ENCODE peak calls at places on chromosomes 3 and 15, in six cellular contexts. One of them, this sample, is unnamed.

GRCh38 chr3:77407454-77407853 is 367.6 kb downstream of the ROBO2 start:
- DNase-seq in cardiac fibroblast: no peak
- DNase-seq in progenitor cell of endocrine pancreas: no peak
- DNase-seq in suprapubic skin: no peak
- DNase-seq in bronchial epithelial cell: no peak
- DNase-seq in mammary epithelial cell: no peak
- DNase-seq in this sample: no peak

GRCh38 chr15:100140527-100141303 is 201.1 kb downstream of the ADAMTS17 start:
- DNase-seq in bronchial epithelial cell: no peak
- DNase-seq in cardiac fibroblast: no peak
- DNase-seq in mammary epithelial cell: no peak
- DNase-seq in suprapubic skin: no peak
- DNase-seq in progenitor cell of endocrine pancreas: no peak
- DNase-seq in this sample: no peak

GRCh38 chr3:157856078-157856939 is 249.9 kb downstream of the SHOX2 start:
- DNase-seq in bronchial epithelial cell: peak
- DNase-seq in progenitor cell of endocrine pancreas: no peak
- DNase-seq in cardiac fibroblast: peak
- DNase-seq in mammary epithelial cell: peak
- DNase-seq in suprapubic skin: no peak
- DNase-seq in this sample: no peak

GRCh38 chr3:139127101-139127500 is 82.4 kb upstream of the PRR23C start:
- DNase-seq in progenitor cell of endocrine pancreas: no peak
- DNase-seq in mammary epithelial cell: peak
- DNase-seq in suprapubic skin: no peak
- DNase-seq in bronchial epithelial cell: peak
- DNase-seq in cardiac fibroblast: peak
- DNase-seq in this sample: no peak

GRCh38 chr3:196629234-196629633 is 10.3 kb upstream of the NRROS start:
- DNase-seq in bronchial epithelial cell: no peak
- DNase-seq in suprapubic skin: no peak
- DNase-seq in progenitor cell of endocrine pancreas: no peak
- DNase-seq in cardiac fibroblast: no peak
- DNase-seq in mammary epithelial cell: no peak
- DNase-seq in this sample: no peak

GRCh38 chr3:1092771-1093170 is at the start of gene CNTN6:
- DNase-seq in progenitor cell of endocrine pancreas: no peak
- DNase-seq in bronchial epithelial cell: no peak
- DNase-seq in cardiac fibroblast: no peak
- DNase-seq in mammary epithelial cell: no peak
- DNase-seq in suprapubic skin: no peak
- DNase-seq in this sample: no peak

GRCh38 chr3:39196671-39197446 is 4.5 kb upstream of the XIRP1 start:
- DNase-seq in progenitor cell of endocrine pancreas: no peak
- DNase-seq in suprapubic skin: no peak
- DNase-seq in mammary epithelial cell: no peak
- DNase-seq in bronchial epithelial cell: peak
- DNase-seq in cardiac fibroblast: no peak
- DNase-seq in this sample: peak

GRCh38 chr15:66901336-66902100 is 163.9 kb upstream of the SMAD3 start:
- DNase-seq in cardiac fibroblast: peak
- DNase-seq in bronchial epithelial cell: peak
- DNase-seq in progenitor cell of endocrine pancreas: no peak
- DNase-seq in suprapubic skin: no peak
- DNase-seq in mammary epithelial cell: no peak
- DNase-seq in this sample: no peak

GRCh38 chr3:184234224-184234623 is 4.8 kb downstream of the VWA5B2 start:
- DNase-seq in bronchial epithelial cell: peak
- DNase-seq in suprapubic skin: no peak
- DNase-seq in progenitor cell of endocrine pancreas: no peak
- DNase-seq in cardiac fibroblast: peak
- DNase-seq in mammary epithelial cell: peak
- DNase-seq in this sample: no peak

GRCh38 chr15:31953573-31953972 is 76.7 kb upstream of the CHRNA7 start:
- DNase-seq in cardiac fibroblast: no peak
- DNase-seq in suprapubic skin: no peak
- DNase-seq in mammary epithelial cell: no peak
- DNase-seq in bronchial epithelial cell: no peak
- DNase-seq in progenitor cell of endocrine pancreas: no peak
- DNase-seq in this sample: no peak

GRCh38 chr3:76107935-76108570 is 322.7 kb upstream of the ZNF717 start:
- DNase-seq in bronchial epithelial cell: peak
- DNase-seq in mammary epithelial cell: peak
- DNase-seq in cardiac fibroblast: peak
- DNase-seq in progenitor cell of endocrine pancreas: no peak
- DNase-seq in suprapubic skin: no peak
- DNase-seq in this sample: no peak

GRCh38 chr3:71421820-71422566 is 161.5 kb downstream of the FOXP1 start:
- DNase-seq in mammary epithelial cell: no peak
- DNase-seq in progenitor cell of endocrine pancreas: no peak
- DNase-seq in cardiac fibroblast: no peak
- DNase-seq in suprapubic skin: no peak
- DNase-seq in bronchial epithelial cell: no peak
- DNase-seq in this sample: no peak

GRCh38 chr15:91926871-91927270 is 73.4 kb downstream of the SLCO3A1 start:
- DNase-seq in progenitor cell of endocrine pancreas: no peak
- DNase-seq in suprapubic skin: no peak
- DNase-seq in bronchial epithelial cell: no peak
- DNase-seq in mammary epithelial cell: no peak
- DNase-seq in cardiac fibroblast: peak
- DNase-seq in this sample: no peak

GRCh38 chr3:81742581-81742980 is 18.9 kb downstream of the GBE1 start:
- DNase-seq in suprapubic skin: no peak
- DNase-seq in progenitor cell of endocrine pancreas: no peak
- DNase-seq in mammary epithelial cell: no peak
- DNase-seq in bronchial epithelial cell: no peak
- DNase-seq in cardiac fibroblast: peak
- DNase-seq in this sample: no peak

GRCh38 chr3:171157286-171157685 is 130.8 kb upstream of the SLC2A2 start:
- DNase-seq in suprapubic skin: no peak
- DNase-seq in cardiac fibroblast: no peak
- DNase-seq in mammary epithelial cell: no peak
- DNase-seq in progenitor cell of endocrine pancreas: peak
- DNase-seq in bronchial epithelial cell: no peak
- DNase-seq in this sample: no peak

GRCh38 chr3:61288446-61288845 is 37.2 kb upstream of the FHIT start:
- DNase-seq in bronchial epithelial cell: no peak
- DNase-seq in suprapubic skin: no peak
- DNase-seq in mammary epithelial cell: no peak
- DNase-seq in progenitor cell of endocrine pancreas: no peak
- DNase-seq in cardiac fibroblast: no peak
- DNase-seq in this sample: no peak

GRCh38 chr15:32990071-32990470 is 204.4 kb downstream of the FMN1 start:
- DNase-seq in suprapubic skin: no peak
- DNase-seq in progenitor cell of endocrine pancreas: no peak
- DNase-seq in bronchial epithelial cell: no peak
- DNase-seq in cardiac fibroblast: peak
- DNase-seq in mammary epithelial cell: no peak
- DNase-seq in this sample: no peak

GRCh38 chr3:67578416-67578815 is 76.0 kb downstream of the SUCLG2 start:
- DNase-seq in bronchial epithelial cell: no peak
- DNase-seq in mammary epithelial cell: no peak
- DNase-seq in cardiac fibroblast: peak
- DNase-seq in progenitor cell of endocrine pancreas: no peak
- DNase-seq in suprapubic skin: no peak
- DNase-seq in this sample: no peak

GRCh38 chr15:42457445-42458442 is 33.2 kb downstream of the ZNF106 start:
- DNase-seq in progenitor cell of endocrine pancreas: no peak
- DNase-seq in bronchial epithelial cell: peak
- DNase-seq in cardiac fibroblast: peak
- DNase-seq in suprapubic skin: peak
- DNase-seq in mammary epithelial cell: peak
- DNase-seq in this sample: no peak

GRCh38 chr3:106025151-106025722 is 156.4 kb upstream of the CBLB start:
- DNase-seq in progenitor cell of endocrine pancreas: no peak
- DNase-seq in suprapubic skin: no peak
- DNase-seq in mammary epithelial cell: peak
- DNase-seq in cardiac fibroblast: peak
- DNase-seq in bronchial epithelial cell: peak
- DNase-seq in this sample: no peak

GRCh38 chr3:188683032-188683491 is 488.7 kb upstream of the TPRG1 start:
- DNase-seq in mammary epithelial cell: peak
- DNase-seq in bronchial epithelial cell: peak
- DNase-seq in progenitor cell of endocrine pancreas: no peak
- DNase-seq in cardiac fibroblast: peak
- DNase-seq in suprapubic skin: no peak
- DNase-seq in this sample: no peak

GRCh38 chr15:100093211-100094126 is 248.3 kb downstream of the ADAMTS17 start:
- DNase-seq in bronchial epithelial cell: peak
- DNase-seq in progenitor cell of endocrine pancreas: no peak
- DNase-seq in suprapubic skin: no peak
- DNase-seq in mammary epithelial cell: no peak
- DNase-seq in cardiac fibroblast: peak
- DNase-seq in this sample: no peak

GRCh38 chr3:12191559-12191958 is 32.8 kb upstream of the TIMP4 start:
- DNase-seq in cardiac fibroblast: no peak
- DNase-seq in suprapubic skin: no peak
- DNase-seq in mammary epithelial cell: no peak
- DNase-seq in bronchial epithelial cell: no peak
- DNase-seq in progenitor cell of endocrine pancreas: no peak
- DNase-seq in this sample: no peak

GRCh38 chr3:77500711-77501110 is 460.8 kb downstream of the ROBO2 start:
- DNase-seq in mammary epithelial cell: no peak
- DNase-seq in bronchial epithelial cell: no peak
- DNase-seq in suprapubic skin: no peak
- DNase-seq in progenitor cell of endocrine pancreas: no peak
- DNase-seq in cardiac fibroblast: no peak
- DNase-seq in this sample: no peak

GRCh38 chr15:57421110-57421509 is 44.8 kb downstream of the CGNL1 start:
- DNase-seq in cardiac fibroblast: no peak
- DNase-seq in bronchial epithelial cell: no peak
- DNase-seq in suprapubic skin: no peak
- DNase-seq in progenitor cell of endocrine pancreas: no peak
- DNase-seq in mammary epithelial cell: no peak
- DNase-seq in this sample: no peak

GRCh38 chr3:126836220-126836860 is 132.3 kb downstream of the CHCHD6 start:
- DNase-seq in cardiac fibroblast: no peak
- DNase-seq in suprapubic skin: no peak
- DNase-seq in progenitor cell of endocrine pancreas: no peak
- DNase-seq in mammary epithelial cell: no peak
- DNase-seq in bronchial epithelial cell: no peak
- DNase-seq in this sample: no peak

GRCh38 chr3:126837773-126838172 is 133.7 kb downstream of the CHCHD6 start:
- DNase-seq in cardiac fibroblast: no peak
- DNase-seq in suprapubic skin: no peak
- DNase-seq in mammary epithelial cell: no peak
- DNase-seq in progenitor cell of endocrine pancreas: no peak
- DNase-seq in bronchial epithelial cell: no peak
- DNase-seq in this sample: no peak

GRCh38 chr3:126834596-126835471 is 130.8 kb downstream of the CHCHD6 start:
- DNase-seq in cardiac fibroblast: no peak
- DNase-seq in suprapubic skin: no peak
- DNase-seq in progenitor cell of endocrine pancreas: no peak
- DNase-seq in bronchial epithelial cell: no peak
- DNase-seq in mammary epithelial cell: peak
- DNase-seq in this sample: no peak

GRCh38 chr3:126832933-126833332 is 128.9 kb downstream of the CHCHD6 start:
- DNase-seq in cardiac fibroblast: no peak
- DNase-seq in bronchial epithelial cell: no peak
- DNase-seq in suprapubic skin: no peak
- DNase-seq in mammary epithelial cell: no peak
- DNase-seq in progenitor cell of endocrine pancreas: no peak
- DNase-seq in this sample: no peak

DNA sequence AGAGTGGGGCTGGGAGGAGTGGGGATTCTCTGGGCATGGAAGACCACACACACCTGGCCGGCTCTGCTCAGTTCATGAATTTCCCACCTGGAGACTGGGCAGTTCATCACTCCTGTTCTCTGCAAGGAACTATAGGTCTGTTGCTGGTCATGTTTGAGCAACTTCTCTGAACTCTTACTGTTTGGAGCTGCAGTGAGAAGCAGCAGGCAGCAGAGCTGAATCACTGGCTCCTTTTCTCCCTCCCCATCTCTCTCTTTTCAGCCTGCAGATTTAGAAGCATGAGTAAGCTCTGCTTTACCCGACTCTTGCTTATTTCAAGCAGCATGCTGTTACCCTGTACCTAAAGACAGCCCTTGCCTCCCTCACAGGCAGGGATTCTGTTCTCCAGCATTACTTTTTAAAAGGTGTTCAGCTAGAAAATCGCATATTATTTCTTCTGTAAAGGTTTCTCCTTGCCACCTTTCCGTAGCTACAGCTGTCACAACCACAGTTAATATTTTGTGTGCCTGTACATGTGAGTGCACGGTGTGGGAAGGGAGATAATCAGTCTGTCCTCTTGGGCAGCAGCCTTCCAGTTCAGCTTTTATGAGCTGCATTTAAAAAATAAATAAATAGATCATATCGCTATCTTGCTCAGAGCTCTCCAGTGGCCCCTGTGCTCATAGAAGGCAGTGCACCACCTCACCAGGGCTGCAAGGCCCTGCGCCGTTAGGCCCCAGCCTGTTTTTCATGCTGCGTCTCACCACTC is 131.6 kb downstream of the CHCHD6 start:
- DNase-seq in cardiac fibroblast: peak
- DNase-seq in progenitor cell of endocrine pancreas: no peak
- DNase-seq in mammary epithelial cell: peak
- DNase-seq in bronchial epithelial cell: peak
- DNase-seq in suprapubic skin: no peak
- DNase-seq in this sample: no peak
- TF ChIP-seq CTCF in cardiac fibroblast: peak
- TF ChIP-seq CTCF in progenitor cell of endocrine pancreas: no peak
- TF ChIP-seq CTCF in mammary epithelial cell: no peak
- TF ChIP-seq CTCF in bronchial epithelial cell: no peak
- TF ChIP-seq CTCF in suprapubic skin: no peak
- TF ChIP-seq CTCF in this sample: peak

DNA sequence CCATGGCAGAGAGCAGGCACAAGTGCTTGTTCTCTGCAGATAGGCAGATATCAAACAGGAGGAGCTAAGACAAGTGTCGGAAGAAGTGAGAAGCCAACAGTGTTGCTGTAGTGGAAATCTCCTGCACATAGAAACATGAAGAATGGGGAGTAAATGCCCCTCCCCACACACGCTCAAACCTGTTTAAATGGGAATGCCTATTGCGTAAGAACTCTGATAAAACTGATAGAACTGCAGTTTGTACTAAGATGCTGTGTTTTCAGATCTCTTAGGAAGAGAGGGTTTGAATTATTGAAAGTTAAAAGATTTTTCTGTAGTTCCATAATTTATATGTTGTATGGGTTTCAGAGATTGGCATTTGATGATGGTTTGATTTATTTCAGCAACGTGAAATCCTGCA is 19.6 kb downstream of the EIF2AK4 start:
- DNase-seq in cardiac fibroblast: no peak
- DNase-seq in suprapubic skin: no peak
- DNase-seq in bronchial epithelial cell: peak
- DNase-seq in mammary epithelial cell: peak
- DNase-seq in progenitor cell of endocrine pancreas: no peak
- DNase-seq in this sample: no peak
- TF ChIP-seq CTCF in cardiac fibroblast: no peak
- TF ChIP-seq CTCF in suprapubic skin: no peak
- TF ChIP-seq CTCF in bronchial epithelial cell: no peak
- TF ChIP-seq CTCF in mammary epithelial cell: no peak
- TF ChIP-seq CTCF in progenitor cell of endocrine pancreas: no peak
- TF ChIP-seq CTCF in this sample: no peak

GRCh38 chr3:72977060-72977459 is 19.6 kb upstream of the PPP4R2 start:
- DNase-seq in progenitor cell of endocrine pancreas: no peak
- DNase-seq in bronchial epithelial cell: peak
- DNase-seq in mammary epithelial cell: no peak
- DNase-seq in cardiac fibroblast: peak
- DNase-seq in suprapubic skin: no peak
- DNase-seq in this sample: no peak
- TF ChIP-seq CTCF in progenitor cell of endocrine pancreas: peak
- TF ChIP-seq CTCF in bronchial epithelial cell: no peak
- TF ChIP-seq CTCF in mammary epithelial cell: no peak
- TF ChIP-seq CTCF in cardiac fibroblast: no peak
- TF ChIP-seq CTCF in suprapubic skin: no peak
- TF ChIP-seq CTCF in this sample: peak

GRCh38 chr3:97975466-97975865 is 3.2 kb upstream of the RIOX2 start:
- DNase-seq in progenitor cell of endocrine pancreas: no peak
- DNase-seq in mammary epithelial cell: no peak
- DNase-seq in suprapubic skin: no peak
- DNase-seq in cardiac fibroblast: no peak
- DNase-seq in bronchial epithelial cell: no peak
- DNase-seq in this sample: no peak
- TF ChIP-seq CTCF in progenitor cell of endocrine pancreas: no peak
- TF ChIP-seq CTCF in mammary epithelial cell: peak
- TF ChIP-seq CTCF in suprapubic skin: no peak
- TF ChIP-seq CTCF in cardiac fibroblast: peak
- TF ChIP-seq CTCF in bronchial epithelial cell: no peak
- TF ChIP-seq CTCF in this sample: peak